ENCODE peak calls at places on chromosomes 2 and 18, in four cellular contexts. Z is CD8-positive, alpha-beta T cell; R is lower lobe of right lung; G is tibial nerve. M is an unnamed sample.

GRCh38 chr2:128444044-128444771 is 125.5 kb upstream of the HS6ST1 start:
- DNase-seq in Z (peak), R (no peak), G (no peak), M (no peak)

GRCh38 chr2:141611981-141612380 is 518.8 kb downstream of the LRP1B start:
- DNase-seq in Z (no peak), R (no peak), G (no peak), M (no peak)

GRCh38 chr18:42436366-42436765 is 481.3 kb downstream of the PIK3C3 start:
- DNase-seq in Z (no peak), R (no peak), G (no peak), M (no peak)

GRCh38 chr2:101699191-101699938 is 1.9 kb downstream of the MAP4K4 start:
- DNase-seq in Z (peak), R (no peak), G (no peak), M (no peak)

GRCh38 chr2:97678217-97678762 is 8.8 kb downstream of the C2orf92 start:
- DNase-seq in Z (no peak), R (no peak), G (no peak), M (no peak)

GRCh38 chr2:218710334-218710686 is 325 bp upstream of the TTLL4 start:
- DNase-seq in Z (no peak), R (no peak), G (no peak), M (no peak)

GRCh38 chr2:238730001-238730669 is 117.8 kb upstream of the TWIST2 start:
- DNase-seq in Z (no peak), R (no peak), G (no peak), M (no peak)

GRCh38 chr2:24771905-24772586 is 21.1 kb downstream of the PTRHD1 start:
- DNase-seq in Z (no peak), R (peak), G (no peak), M (no peak)

GRCh38 chr2:168703926-168704325 is 98.5 kb upstream of the NOSTRIN start:
- DNase-seq in Z (no peak), R (no peak), G (no peak), M (no peak)

GRCh38 chr2:57906152-57906732 is 140.4 kb upstream of the VRK2 start:
- DNase-seq in Z (no peak), R (no peak), G (no peak), M (peak)

GRCh38 chr2:127504552-127505460 is 21.5 kb downstream of the IWS1 start:
- DNase-seq in Z (no peak), R (no peak), G (no peak), M (no peak)

GRCh38 chr2:178403671-178404379 is 47.1 kb downstream of the PRKRA start:
- DNase-seq in Z (no peak), R (no peak), G (no peak), M (no peak)

GRCh38 chr2:213202006-213202405 is 50.6 kb upstream of the IKZF2 start:
- DNase-seq in Z (no peak), R (no peak), G (no peak), M (no peak)

GRCh38 chr18:56186319-56186718 is 452.1 kb downstream of the TXNL1 start:
- DNase-seq in Z (no peak), R (no peak), G (no peak), M (no peak)

GRCh38 chr2:154758871-154759270 is 60.4 kb downstream of the KCNJ3 start:
- DNase-seq in Z (no peak), R (no peak), G (no peak), M (no peak)

GRCh38 chr2:226995625-226996041 is 159.8 kb downstream of the RHBDD1 start:
- DNase-seq in Z (no peak), R (no peak), G (no peak), M (peak)

GRCh38 chr18:245282-245847 is 22.5 kb downstream of the THOC1 start:
- DNase-seq in Z (no peak), R (no peak), G (no peak), M (no peak)

GRCh38 chr2:62303818-62304217 is 107.9 kb downstream of the B3GNT2 start:
- DNase-seq in Z (no peak), R (no peak), G (no peak), M (no peak)

GRCh38 chr2:64273524-64274398 is 129.5 kb upstream of the PELI1 start:
- DNase-seq in Z (no peak), R (no peak), G (no peak), M (no peak)

GRCh38 chr2:240111253-240111652 is 24.9 kb downstream of the COPS9 start:
- DNase-seq in Z (no peak), R (no peak), G (no peak), M (no peak)

GRCh38 chr2:70946832-70947442 is 11.2 kb downstream of the ATP6V1B1 start:
- DNase-seq in Z (peak), R (no peak), G (peak), M (no peak)

GRCh38 chr2:127637725-127638252 is 8.2 kb upstream of the GPR17 start:
- DNase-seq in Z (no peak), R (no peak), G (no peak), M (no peak)

GRCh38 chr18:78673516-78674321 is 305.9 kb upstream of the SALL3 start:
- DNase-seq in Z (no peak), R (no peak), G (no peak), M (no peak)

GRCh38 chr2:20490300-20491181 is 43.7 kb downstream of the RHOB start:
- DNase-seq in Z (no peak), R (no peak), G (no peak), M (no peak)

GRCh38 chr2:198282061-198282460 is 477.7 kb downstream of the PLCL1 start:
- DNase-seq in Z (no peak), R (no peak), G (no peak), M (no peak)

GRCh38 chr2:85768713-85769112 is 14.9 kb downstream of the ATOH8 start:
- DNase-seq in Z (no peak), R (no peak), G (no peak), M (no peak)

GRCh38 chr2:31221549-31221948 is 4.2 kb upstream of the CAPN14 start:
- DNase-seq in Z (no peak), R (no peak), G (no peak), M (no peak)

GRCh38 chr2:38498039-38498438 is 104.7 kb downstream of the HNRNPLL start:
- DNase-seq in Z (no peak), R (no peak), G (no peak), M (peak)

GRCh38 chr18:63089041-63089440 is 230.5 kb downstream of the BCL2 start:
- DNase-seq in Z (no peak), R (no peak), G (no peak), M (no peak)

GRCh38 chr18:6672909-6673308 is 56.6 kb upstream of the ARHGAP28 start:
- DNase-seq in Z (no peak), R (no peak), G (no peak), M (no peak)

GRCh38 chr2:64331430-64331700 is 122.6 kb upstream of the LGALSL start:
- DNase-seq in Z (no peak), R (no peak), G (no peak), M (no peak)

GRCh38 chr2:28662044-28662443 is 89.6 kb upstream of the PPP1CB start:
- DNase-seq in Z (no peak), R (no peak), G (no peak), M (no peak)
- TF ChIP-seq CTCF in Z (no peak), R (no peak), G (no peak), M (no peak)

GRCh38 chr2:68293024-68293423 is 26.7 kb downstream of the CNRIP1 start:
- DNase-seq in Z (no peak), R (no peak), G (no peak), M (no peak)

GRCh38 chr2:68292108-68292710 is 27.5 kb downstream of the CNRIP1 start:
- DNase-seq in Z (no peak), R (no peak), G (no peak), M (peak)

GRCh38 chr2:68294913-68295312 is 24.8 kb downstream of the CNRIP1 start:
- DNase-seq in Z (no peak), R (no peak), G (no peak), M (no peak)

GRCh38 chr2:68295523-68295922 is 24.2 kb downstream of the CNRIP1 start:
- DNase-seq in Z (no peak), R (no peak), G (no peak), M (peak)

GRCh38 chr2:68294187-68294586 is 25.6 kb downstream of the CNRIP1 start:
- DNase-seq in Z (no peak), R (no peak), G (no peak), M (no peak)
- TF ChIP-seq CTCF in Z (no peak), R (no peak), G (no peak), M (no peak)

DNA sequence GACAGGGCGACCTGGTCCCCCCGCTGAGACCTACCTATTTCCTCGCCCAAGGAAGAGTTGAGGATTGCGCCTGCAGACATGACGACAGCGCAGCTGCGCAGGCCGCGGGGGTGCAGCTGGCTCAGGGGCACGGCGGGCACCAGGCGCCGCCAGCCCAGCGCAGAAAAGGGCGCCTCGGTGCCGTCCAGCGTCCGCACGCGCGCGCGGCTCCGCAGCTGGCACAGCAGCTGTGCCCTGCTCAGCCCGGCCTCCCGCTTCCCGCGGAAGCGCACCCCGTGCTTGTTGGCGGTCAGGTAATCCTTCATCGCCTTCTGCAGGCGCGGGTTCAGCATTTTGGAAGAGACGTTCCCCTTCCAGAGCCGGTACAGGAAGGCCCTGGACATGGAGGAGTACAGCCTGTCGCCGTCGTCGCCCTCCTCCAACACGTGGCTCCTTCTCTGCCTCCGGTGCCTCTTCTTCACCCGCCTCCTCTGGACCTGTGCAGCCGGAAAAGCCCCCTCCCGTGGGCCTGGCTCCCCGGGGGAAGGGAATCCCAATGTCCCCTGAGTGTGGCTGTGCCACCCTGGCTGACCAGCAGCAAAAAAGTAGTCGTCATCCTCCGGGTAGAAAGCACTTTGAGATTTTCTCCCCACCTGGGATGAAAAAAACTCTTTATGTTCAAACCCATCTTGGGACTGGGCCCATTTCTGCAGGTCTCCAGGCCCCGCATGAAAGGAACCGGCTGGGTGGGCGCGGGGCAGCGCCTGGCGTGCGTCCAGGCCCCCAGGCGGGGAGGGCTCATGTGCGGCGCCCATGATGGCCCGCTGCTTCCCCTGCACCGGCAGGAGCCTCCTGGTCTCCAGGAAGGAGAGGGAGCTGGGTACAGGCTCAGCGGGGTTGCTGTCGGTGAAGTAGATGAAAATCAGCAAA is 42.7 kb downstream of the ST6GAL2 start:
- DNase-seq in Z (no peak), R (no peak), G (no peak), M (no peak)
- TF ChIP-seq CTCF in Z (no peak), R (no peak), G (no peak), M (no peak)

GRCh38 chr2:174888646-174889271 is 116.4 kb downstream of the CHN1 start:
- DNase-seq in Z (no peak), R (no peak), G (no peak), M (no peak)
- TF ChIP-seq CTCF in Z (no peak), R (no peak), G (no peak), M (no peak)

DNA sequence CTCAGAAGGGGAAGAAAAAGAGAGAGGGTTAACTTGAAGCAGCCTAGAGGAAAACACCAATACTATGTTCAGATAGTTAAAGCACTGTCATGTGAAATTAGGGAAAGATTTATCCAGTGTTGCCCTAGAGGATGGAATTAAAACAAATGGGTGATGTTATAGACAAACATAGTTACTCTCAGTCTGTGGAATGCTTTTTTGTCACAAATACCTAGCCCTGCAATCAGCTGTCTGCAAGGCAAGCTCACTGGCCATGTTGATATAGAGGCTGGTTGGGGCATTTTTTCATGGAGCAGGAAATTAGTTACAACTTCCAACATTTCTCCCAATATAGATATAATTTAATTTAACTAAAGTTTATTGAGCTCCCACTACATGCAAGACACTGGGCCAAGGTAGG is 8.4 kb upstream of the RAB10 start:
- DNase-seq in Z (no peak), R (no peak), G (no peak), M (no peak)
- TF ChIP-seq CTCF in Z (no peak), R (no peak), G (no peak), M (no peak)

GRCh38 chr2:119024568-119024967 is 82.6 kb downstream of the MARCO start:
- DNase-seq in Z (no peak), R (no peak), G (no peak), M (no peak)

GRCh38 chr2:119029297-119029696 is 87.3 kb downstream of the MARCO start:
- DNase-seq in Z (no peak), R (no peak), G (no peak), M (no peak)

GRCh38 chr2:119025013-119025412 is 83.0 kb downstream of the MARCO start:
- DNase-seq in Z (no peak), R (no peak), G (no peak), M (no peak)

GRCh38 chr2:119025762-119026351 is 83.9 kb downstream of the MARCO start:
- DNase-seq in Z (peak), R (no peak), G (no peak), M (no peak)

DNA sequence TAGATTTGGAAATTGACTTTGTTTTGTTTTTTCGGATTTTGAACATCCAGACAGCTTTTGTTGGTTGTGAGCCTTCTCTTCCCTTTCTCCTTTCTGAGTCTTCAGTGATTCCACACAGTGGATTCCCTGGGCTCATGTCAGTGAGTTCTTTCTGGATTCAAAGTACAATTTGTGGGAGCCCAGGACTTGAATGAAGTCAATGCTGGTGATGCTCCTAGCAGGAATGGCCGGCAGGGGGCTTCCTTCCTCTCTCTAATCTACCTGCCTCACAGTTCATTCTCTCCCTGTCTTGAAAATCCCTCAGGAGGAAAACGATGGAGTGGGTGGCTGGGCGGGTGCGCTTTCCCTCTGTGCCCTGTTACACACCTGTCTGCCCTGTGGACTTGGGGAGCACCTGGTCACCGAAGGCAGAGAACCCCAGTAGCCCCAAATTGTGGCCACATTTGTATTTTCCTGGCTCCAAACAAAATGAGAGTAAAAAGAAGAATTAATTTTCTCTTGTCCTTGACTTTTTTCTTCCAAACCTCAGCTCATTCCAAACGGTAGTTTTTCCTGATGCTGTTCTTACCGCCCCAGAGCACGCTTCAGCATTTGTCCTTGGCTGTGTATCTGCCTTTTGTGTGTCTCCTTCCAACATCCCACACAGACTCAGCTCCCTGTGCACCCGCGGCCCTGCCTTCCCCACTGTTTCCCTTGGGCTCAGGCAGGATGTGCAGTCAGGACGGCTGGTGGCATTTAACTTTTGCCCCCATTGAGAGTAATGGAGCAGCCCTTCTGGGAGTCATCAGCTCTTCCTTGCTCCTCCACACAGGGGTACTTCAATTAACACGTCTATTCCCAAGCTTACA is 86.6 kb downstream of the MARCO start:
- DNase-seq in Z (peak), R (no peak), G (no peak), M (peak)
- TF ChIP-seq CTCF in Z (no peak), R (peak), G (no peak), M (no peak)

M was measured in GM13976.